ENCODE peak calls at places on chromosome 4, in nine cellular contexts. X is HFFc6; I is fibroblast of lung; G is psoas muscle; F is brain microvascular endothelial cell; S is ovary; M is mucosa of descending colon; B is PC-3; T is CD4-positive, alpha-beta T cell. C is an unnamed sample.

GRCh38 chr4:39732728-39733127 is 34.8 kb downstream of the UBE2K start:
- DNase-seq in S (no peak), B (peak), F (peak), M (no peak), X (peak), G (no peak), I (peak), T (no peak), C (peak)

GRCh38 chr4:134756456-134756855 is 554.9 kb upstream of the PABPC4L start:
- DNase-seq in M (no peak), F (no peak), B (no peak), S (no peak), X (no peak), I (no peak), G (no peak), T (no peak), C (no peak)

GRCh38 chr4:74109894-74110605 is 11.1 kb upstream of the CXCL2 start:
- DNase-seq in G (no peak), B (peak), T (no peak), F (peak), M (no peak), S (no peak), X (peak), I (peak), C (peak)

GRCh38 chr4:107870236-107870635 is 45.5 kb downstream of the SGMS2 start:
- DNase-seq in G (no peak), F (no peak), S (no peak), B (no peak), I (no peak), M (no peak), X (no peak), T (no peak), C (no peak)

GRCh38 chr4:65508169-65508568 is 162.1 kb downstream of the EPHA5 start:
- DNase-seq in F (peak), B (peak), I (peak), X (no peak), M (no peak), T (no peak), S (no peak), G (no peak), C (peak)

GRCh38 chr4:18071894-18072293 is 50.3 kb upstream of the LCORL start:
- DNase-seq in M (no peak), I (no peak), F (no peak), S (no peak), X (no peak), T (no peak), G (no peak), B (no peak), C (no peak)

GRCh38 chr4:137390707-137391106 is 141.6 kb downstream of the PCDH18 start:
- DNase-seq in G (no peak), B (no peak), S (no peak), F (no peak), X (no peak), M (no peak), I (peak), T (no peak), C (peak)

GRCh38 chr4:158586881-158587280 is 65.2 kb downstream of the RXFP1 start:
- DNase-seq in X (no peak), F (no peak), I (no peak), M (no peak), S (no peak), G (no peak), T (no peak), B (no peak), C (no peak)

GRCh38 chr4:90486346-90486745 is 359.2 kb downstream of the CCSER1 start:
- DNase-seq in I (no peak), S (no peak), F (no peak), B (peak), T (no peak), X (no peak), M (no peak), G (no peak), C (no peak)

GRCh38 chr4:89939464-89939863 is 44.8 kb downstream of the MMRN1 start:
- DNase-seq in I (peak), X (no peak), T (no peak), B (no peak), F (no peak), G (no peak), S (no peak), M (no peak), C (no peak)

GRCh38 chr4:54581807-54582206 is 76.0 kb upstream of the KIT start:
- DNase-seq in G (no peak), T (no peak), I (no peak), B (no peak), F (no peak), X (no peak), S (no peak), M (no peak), C (no peak)

DNA sequence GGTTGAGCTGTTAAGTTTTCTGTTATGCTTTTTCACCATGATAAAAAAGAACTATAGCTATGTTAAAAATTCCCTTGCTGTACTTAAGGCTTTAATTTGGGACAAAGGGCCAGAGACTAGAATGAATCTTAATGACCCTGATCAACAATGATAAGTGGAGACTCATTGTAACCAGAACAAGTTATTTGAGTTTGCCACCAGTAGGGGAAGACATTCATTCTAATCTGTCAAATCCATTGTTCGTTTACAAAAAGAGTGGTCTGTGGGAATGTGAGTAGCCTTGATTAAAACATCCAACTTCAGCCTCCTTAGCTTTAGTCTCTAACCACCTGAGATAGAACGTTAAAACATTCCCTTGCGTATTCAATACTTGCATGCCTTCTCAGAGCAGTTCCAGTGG is 66.0 kb downstream of the EGF start:
- DNase-seq in B (no peak), T (no peak), I (no peak), F (no peak), G (no peak), M (no peak), X (no peak), S (no peak), C (no peak)
- TF ChIP-seq CTCF in B (peak), T (no peak), I (no peak), F (no peak), G (no peak), M (no peak), X (peak), S (no peak), C (peak)

GRCh38 chr4:42399393-42399792 is 2.1 kb downstream of the SHISA3 start:
- DNase-seq in G (no peak), X (no peak), S (no peak), B (peak), F (no peak), M (no peak), T (no peak), I (no peak), C (no peak)

GRCh38 chr4:42397635-42398447 is 553 bp downstream of the SHISA3 start:
- DNase-seq in I (peak), F (no peak), T (no peak), X (no peak), B (peak), G (peak), S (no peak), M (no peak), C (no peak)

GRCh38 chr4:42396361-42397255 is 680 bp upstream of the SHISA3 start:
- DNase-seq in S (no peak), F (no peak), B (peak), X (no peak), T (no peak), G (peak), M (peak), I (no peak), C (no peak)

GRCh38 chr4:42397256-42397634 is at the start of gene SHISA3:
- DNase-seq in B (peak), T (no peak), I (peak), G (peak), M (no peak), S (no peak), X (no peak), F (no peak), C (peak)

DNA sequence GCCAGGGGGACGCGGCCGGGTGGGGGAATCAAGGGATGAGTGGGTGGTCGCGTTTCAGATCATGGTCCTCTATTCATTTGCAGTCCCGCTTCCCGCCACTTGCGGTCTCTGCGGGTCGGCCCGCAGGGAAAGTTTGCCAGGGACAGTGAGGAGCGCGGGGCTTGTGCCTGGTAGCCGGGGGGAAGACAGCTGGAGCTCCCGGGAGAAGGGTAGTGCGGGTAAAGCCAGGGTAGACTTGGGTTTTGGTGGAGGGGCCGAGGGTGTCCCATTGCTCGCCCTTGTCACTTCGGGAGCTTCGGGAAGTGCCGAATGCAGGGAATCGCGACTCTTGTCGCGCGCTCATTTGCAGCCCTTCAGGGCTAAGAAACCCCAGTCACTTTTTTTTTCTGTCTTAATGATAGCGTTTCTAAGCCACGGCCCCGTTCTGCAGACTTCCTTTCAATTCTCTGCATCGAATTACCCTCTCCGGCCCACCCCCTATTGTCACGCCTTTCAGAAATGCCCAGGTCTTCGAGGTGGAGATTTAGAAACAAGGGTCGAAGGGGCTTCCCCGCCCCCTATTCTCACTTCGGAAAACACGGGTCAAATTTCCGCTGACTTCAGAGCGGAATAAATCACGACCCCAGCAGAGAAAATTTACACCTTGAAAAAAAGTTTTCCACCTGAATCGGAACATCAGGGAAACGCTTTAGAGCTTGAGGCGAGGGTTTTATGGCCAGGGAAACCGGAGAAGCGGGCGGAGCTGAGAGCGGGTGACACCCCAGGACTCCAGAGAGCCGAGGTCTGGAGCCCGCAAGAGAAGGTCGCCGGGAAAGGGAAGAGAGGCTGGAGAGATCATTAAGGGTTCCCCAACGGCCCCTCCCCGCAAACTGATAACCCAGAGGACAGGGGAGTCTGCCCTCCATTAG is 1.4 kb downstream of the SHISA3 start:
- DNase-seq in B (peak), T (no peak), G (peak), S (no peak), I (no peak), M (no peak), F (no peak), X (no peak), C (no peak)
- TF ChIP-seq CTCF in B (no peak), T (no peak), G (no peak), S (no peak), I (no peak), M (no peak), F (peak), X (no peak), C (no peak)

GRCh38 chr4:173360587-173361221 is 10.1 kb upstream of the SAP30 start:
- DNase-seq in X (peak), B (peak), G (no peak), F (no peak), S (no peak), M (no peak), T (no peak), I (peak), C (no peak)
- TF ChIP-seq CTCF in X (peak), B (peak), G (peak), F (peak), S (no peak), M (peak), T (peak), I (peak), C (peak)

DNA sequence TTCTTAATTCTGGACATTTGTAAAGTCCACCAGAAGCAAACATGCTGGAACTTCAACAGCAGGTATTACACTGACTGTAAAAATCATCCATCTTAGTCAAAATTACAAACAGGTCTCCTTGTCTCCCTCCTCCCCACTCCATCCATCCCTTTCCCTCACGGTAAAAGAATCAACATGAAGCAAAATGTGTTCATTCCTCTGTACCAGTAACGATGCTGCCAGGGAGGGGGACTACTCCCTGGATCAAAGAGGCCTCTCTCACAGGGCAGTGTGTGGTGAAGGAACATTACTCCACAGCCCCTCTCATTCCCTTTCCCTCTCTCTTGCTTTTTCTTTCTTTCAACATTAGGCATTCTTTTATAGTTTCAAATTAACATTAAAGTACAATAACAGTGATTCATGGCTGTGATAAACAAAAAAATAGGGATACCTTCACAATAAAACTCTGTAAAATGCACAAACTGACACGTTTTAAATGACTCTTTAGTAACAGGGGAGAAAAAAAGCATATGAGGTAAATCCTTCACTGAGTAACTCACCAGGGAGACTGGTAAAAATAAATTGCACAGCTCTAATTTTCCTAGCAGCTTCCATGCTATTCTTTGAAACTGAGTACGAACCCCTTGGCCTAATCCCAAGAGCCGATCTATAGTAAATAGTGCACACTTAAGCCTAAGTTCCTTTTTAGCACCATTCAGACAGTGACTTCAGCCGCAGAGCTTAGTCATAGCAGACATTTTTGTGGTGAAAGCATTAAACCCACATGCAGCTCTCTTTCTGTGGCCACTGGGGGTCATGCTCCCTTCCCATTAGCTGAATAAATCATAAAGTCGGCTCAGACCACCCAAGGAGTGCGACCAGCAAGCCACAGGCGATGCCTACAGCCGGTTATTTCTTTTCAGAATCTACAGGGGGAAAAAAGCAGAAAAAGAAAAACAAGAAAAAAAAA is 215.6 kb upstream of the GYPA start:
- DNase-seq in S (no peak), F (peak), T (no peak), X (peak), M (peak), I (peak), G (no peak), B (peak), C (peak)
- TF ChIP-seq CTCF in S (no peak), F (peak), T (no peak), X (peak), M (no peak), I (no peak), G (no peak), B (peak), C (no peak)

GRCh38 chr4:1008840-1009646 is 2.4 kb upstream of the FGFRL1 start:
- DNase-seq in F (no peak), G (peak), B (no peak), S (no peak), I (no peak), M (peak), T (peak), X (no peak), C (no peak)

GRCh38 chr4:1012031-1012739 is 759 bp downstream of the FGFRL1 start:
- DNase-seq in M (peak), T (peak), X (no peak), B (peak), I (no peak), S (peak), F (no peak), G (no peak), C (no peak)

GRCh38 chr4:1010522-1011021 is 854 bp upstream of the FGFRL1 start:
- DNase-seq in M (peak), I (peak), T (peak), F (peak), G (peak), S (peak), B (peak), X (peak), C (peak)

GRCh38 chr4:1011022-1011694 is at the start of gene FGFRL1:
- DNase-seq in S (peak), I (peak), F (peak), X (peak), B (peak), G (peak), M (peak), T (peak), C (peak)

GRCh38 chr4:1009647-1010521 is 1.5 kb upstream of the FGFRL1 start:
- DNase-seq in T (peak), M (peak), X (no peak), G (peak), B (peak), I (peak), S (peak), F (peak), C (peak)
- TF ChIP-seq CTCF in T (peak), M (peak), X (peak), G (peak), B (no peak), I (no peak), S (peak), F (peak), C (no peak)

GRCh38 chr4:185774815-185775684 is 36.9 kb downstream of the SORBS2 start:
- DNase-seq in F (peak), S (no peak), I (peak), B (peak), G (no peak), T (no peak), X (peak), M (peak), C (peak)
- TF ChIP-seq CTCF in F (peak), S (no peak), I (peak), B (no peak), G (no peak), T (no peak), X (no peak), M (no peak), C (no peak)

GRCh38 chr4:118012142-118012541 is 22.1 kb upstream of the NDST3 start:
- DNase-seq in B (no peak), G (no peak), S (no peak), I (no peak), T (no peak), M (no peak), X (no peak), F (no peak), C (no peak)
- TF ChIP-seq CTCF in B (peak), G (no peak), S (no peak), I (peak), T (no peak), M (no peak), X (peak), F (peak), C (peak)

GRCh38 chr4:61588621-61589020 is 388.5 kb downstream of the ADGRL3 start:
- DNase-seq in M (no peak), X (no peak), S (no peak), G (no peak), F (no peak), B (peak), T (no peak), I (no peak), C (no peak)

GRCh38 chr4:61590881-61591280 is 390.8 kb downstream of the ADGRL3 start:
- DNase-seq in M (peak), B (no peak), T (no peak), X (no peak), G (no peak), F (no peak), S (no peak), I (no peak), C (no peak)
- TF ChIP-seq CTCF in M (no peak), B (peak), T (no peak), X (no peak), G (no peak), F (peak), S (no peak), I (peak), C (no peak)